ENCODE peak calls at places on chromosomes 7 and 10, in six cellular contexts. K is A549, R is endothelial cell of umbilical vein, J is GM12878, U is HepG2, G is K562. C is an unnamed sample.

GRCh38 chr10:104608076-104608828 is 32.8 kb upstream of the SORCS3 start:
- DNase-seq in K (no peak), R (no peak), J (no peak), U (no peak), G (no peak), C (no peak)

GRCh38 chr10:118873080-118873737 is 118.4 kb upstream of the CACUL1 start:
- DNase-seq in K (no peak), R (no peak), J (no peak), U (no peak), G (no peak), C (no peak)

GRCh38 chr7:18638594-18639452 is 143.3 kb downstream of the HDAC9 start:
- DNase-seq in K (no peak), R (no peak), J (no peak), U (no peak), G (no peak), C (peak; percentile 93)

GRCh38 chr7:31493714-31494181 is 20.1 kb upstream of the ITPRID1 start:
- DNase-seq in K (no peak), R (no peak), J (no peak), U (peak; percentile 2), G (no peak), C (peak; percentile 66)

GRCh38 chr10:4344544-4344994 is 481.4 kb upstream of the AKR1E2 start:
- DNase-seq in K (peak; percentile 69), R (no peak), J (no peak), U (no peak), G (no peak), C (peak; percentile 2)

GRCh38 chr10:128493811-128494210 is 367.6 kb upstream of the MKI67 start:
- DNase-seq in K (no peak), R (no peak), J (no peak), U (no peak), G (no peak), C (no peak)

GRCh38 chr10:62972103-62972502 is 155.9 kb upstream of the EGR2 start:
- DNase-seq in K (no peak), R (no peak), J (no peak), U (no peak), G (no peak), C (no peak)

GRCh38 chr10:132459252-132460028 is 62.4 kb downstream of the PWWP2B start:
- DNase-seq in K (no peak), R (no peak), J (no peak), U (peak; percentile 58), G (no peak), C (no peak)

GRCh38 chr10:19204239-19204917 is 155.8 kb downstream of the MALRD1 start:
- DNase-seq in K (no peak), R (no peak), J (no peak), U (no peak), G (no peak), C (no peak)

GRCh38 chr7:78095549-78095948 is 297.0 kb downstream of the PHTF2 start:
- DNase-seq in K (no peak), R (peak; percentile 18), J (no peak), U (no peak), G (no peak), C (no peak)

GRCh38 chr7:36228039-36228438 is 75.0 kb downstream of the EEPD1 start:
- DNase-seq in K (no peak), R (no peak), J (no peak), U (no peak), G (no peak), C (no peak)

GRCh38 chr7:151756076-151756731 is 120.7 kb downstream of the PRKAG2 start:
- DNase-seq in K (no peak), R (peak; percentile 26), J (no peak), U (no peak), G (peak; percentile 17), C (peak; percentile 74)

GRCh38 chr7:140390466-140391190 is 7.7 kb downstream of the SLC37A3 start:
- DNase-seq in K (no peak), R (no peak), J (peak; percentile 61), U (no peak), G (no peak), C (peak; percentile 86)

GRCh38 chr10:7272008-7272407 is 138.8 kb downstream of the SFMBT2 start:
- DNase-seq in K (no peak), R (no peak), J (no peak), U (no peak), G (no peak), C (no peak)

GRCh38 chr10:6204063-6204340 is 1.3 kb downstream of the PFKFB3 start:
- DNase-seq in K (no peak), R (no peak), J (no peak), U (no peak), G (no peak), C (peak; percentile 8)

GRCh38 chr10:62379394-62379793 is 5.2 kb downstream of the ZNF365 start:
- DNase-seq in K (no peak), R (no peak), J (no peak), U (no peak), G (no peak), C (no peak)

GRCh38 chr7:105521027-105521730 is 892 bp downstream of the PUS7 start:
- DNase-seq in K (peak; percentile 52), R (peak; percentile 71), J (no peak), U (peak; percentile 67), G (peak; percentile 84), C (peak; percentile 85)

GRCh38 chr10:86635402-86635801 is 18.9 kb upstream of the OPN4 start:
- DNase-seq in K (no peak), R (no peak), J (no peak), U (no peak), G (no peak), C (no peak)

GRCh38 chr10:15370741-15371701 is at the start of gene FAM171A1:
- DNase-seq in K (peak; percentile 68), R (no peak), J (no peak), U (no peak), G (peak; percentile 36), C (peak; percentile 42)

GRCh38 chr10:49592726-49593563 is 17.2 kb upstream of the SLC18A3 start:
- DNase-seq in K (peak; percentile 79), R (peak; percentile 58), J (peak; percentile 5), U (peak; percentile 53), G (peak; percentile 79), C (peak; percentile 72)

GRCh38 chr7:47681241-47681810 is 99.4 kb upstream of the TNS3 start:
- DNase-seq in K (no peak), R (no peak), J (no peak), U (no peak), G (no peak), C (no peak)

GRCh38 chr7:28807396-28807994 is 150.6 kb downstream of the TRIL start:
- DNase-seq in K (no peak), R (no peak), J (no peak), U (no peak), G (no peak), C (no peak)

GRCh38 chr10:90218846-90219245 is 517.5 kb downstream of the KIF20B start:
- DNase-seq in K (no peak), R (no peak), J (no peak), U (no peak), G (no peak), C (no peak)

GRCh38 chr7:73577627-73578341 is 595 bp downstream of the TBL2 start:
- DNase-seq in K (no peak), R (peak; percentile 59), J (no peak), U (peak; percentile 30), G (peak; percentile 64), C (peak; percentile 54)

GRCh38 chr10:44386546-44387052 is 1.7 kb upstream of the CXCL12 start:
- DNase-seq in K (peak; percentile 57), R (peak; percentile 37), J (no peak), U (peak; percentile 35), G (peak; percentile 65), C (peak; percentile 63)

GRCh38 chr7:100472854-100473499 is 6.0 kb downstream of the TSC22D4 start:
- DNase-seq in K (no peak), R (no peak), J (no peak), U (no peak), G (peak; percentile 90), C (peak; percentile 95)

GRCh38 chr7:2019693-2020511 is 212.8 kb downstream of the MAD1L1 start:
- DNase-seq in K (no peak), R (peak; percentile 38), J (no peak), U (no peak), G (peak; percentile 92), C (peak; percentile 93)

GRCh38 chr7:80941206-80941758 is 22.4 kb upstream of the SEMA3C start:
- DNase-seq in K (peak; percentile 17), R (no peak), J (no peak), U (no peak), G (no peak), C (no peak)

GRCh38 chr7:22675917-22676343 is 51.1 kb upstream of the IL6 start:
- DNase-seq in K (no peak), R (peak; percentile 82), J (no peak), U (no peak), G (no peak), C (no peak)

GRCh38 chr10:100810091-100810834 is 64.9 kb downstream of the PAX2 start:
- DNase-seq in K (no peak), R (no peak), J (no peak), U (no peak), G (no peak), C (no peak)

GRCh38 chr7:155338632-155339320 is 41.1 kb downstream of the INSIG1 start:
- DNase-seq in K (no peak), R (no peak), J (no peak), U (no peak), G (no peak), C (peak; percentile 22)
- TF ChIP-seq MYC in K (no peak), R (no peak), J (no peak), U (no peak), G (no peak), C (no peak)

DNA sequence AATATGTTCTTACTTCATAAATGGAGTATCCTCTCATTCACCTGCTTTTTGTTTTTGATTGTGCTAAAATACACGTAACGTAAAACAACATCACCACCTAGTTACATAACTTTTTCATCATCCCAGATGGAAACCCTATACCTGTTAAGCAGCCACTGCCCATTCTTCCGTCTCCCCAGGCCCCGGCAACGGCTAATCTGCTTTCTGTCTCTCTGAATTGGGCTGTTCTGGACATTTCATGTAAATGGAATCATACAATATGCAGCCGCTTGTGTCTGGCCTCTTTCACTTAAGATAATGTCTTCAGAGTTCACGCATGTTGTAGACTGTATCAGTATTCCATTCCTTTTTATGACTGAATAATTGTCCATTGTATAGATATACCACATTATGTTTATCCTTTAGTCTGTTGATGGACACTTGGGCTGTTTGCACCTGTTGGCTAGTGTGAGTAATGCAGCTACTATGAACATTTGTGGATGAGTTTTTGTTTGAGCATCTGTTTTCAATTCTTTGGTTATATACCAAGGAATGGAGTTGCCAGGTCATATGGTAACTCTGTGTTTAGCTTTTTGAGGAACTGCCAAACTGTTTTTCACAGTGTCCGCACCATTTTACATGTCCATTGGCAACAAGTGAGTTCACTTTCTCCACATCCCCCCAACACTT is 14.1 kb upstream of the SUN1 start:
- DNase-seq in K (peak; percentile 52), R (peak; percentile 29), J (no peak), U (peak; percentile 48), G (peak; percentile 42), C (peak; percentile 38)
- TF ChIP-seq CTCF in K (peak; percentile 11), R (peak; percentile 18), J (peak; percentile 48), U (no peak), G (peak; percentile 15), C (no peak)

GRCh38 chr10:27646194-27646593 is 99.4 kb downstream of the MKX start:
- DNase-seq in K (no peak), R (no peak), J (no peak), U (no peak), G (no peak), C (no peak)
- H3K4me3 ChIP-seq in K (no peak overlapping the region), R (no peak overlapping the region), J (no peak overlapping the region), U (no peak overlapping the region), G (no peak overlapping the region), C (no peak overlapping the region)

DNA sequence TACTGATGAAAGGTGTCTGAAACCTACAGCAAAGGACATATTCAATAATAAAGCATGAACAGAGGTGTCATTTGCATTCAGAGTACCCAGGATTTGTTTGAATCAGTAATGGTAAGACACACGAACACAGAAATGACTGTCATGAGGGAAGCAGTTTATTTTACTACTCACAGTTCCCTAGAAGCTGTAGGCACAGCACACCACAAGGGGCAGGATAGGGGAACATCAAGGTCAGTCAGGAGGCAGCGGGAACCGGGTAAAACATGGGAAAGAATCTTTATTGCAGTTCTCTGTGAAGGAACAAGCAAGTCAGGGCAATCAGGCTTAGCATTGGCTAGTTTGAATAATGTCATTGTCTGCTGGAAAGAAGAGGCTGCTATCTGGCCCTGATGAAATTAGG is 70.2 kb upstream of the PDSS1 start:
- DNase-seq in K (peak; percentile 18), R (no peak), J (no peak), U (peak; percentile 3), G (peak; percentile 16), C (no peak)
- TF ChIP-seq MYC in K (no peak), R (no peak), J (no peak), U (no peak), G (no peak), C (no peak)